ENCODE peak calls at places on chromosome 22, in four cellular contexts. One of them, this sample, is unnamed.

GRCh38 chr22:32700186-32700882 is 101.2 kb upstream of the TIMP3 start:
- DNase-seq in cardiac muscle cell: no peak
- DNase-seq in fibroblast of the aortic adventitia: peak
- DNase-seq in epithelial cell of proximal tubule: no peak
- DNase-seq in this sample: peak

GRCh38 chr22:26762503-26763170 is 105.2 kb downstream of the MIAT start:
- DNase-seq in epithelial cell of proximal tubule: no peak
- DNase-seq in fibroblast of the aortic adventitia: no peak
- DNase-seq in cardiac muscle cell: no peak
- DNase-seq in this sample: peak

GRCh38 chr22:23382796-23383195 is 197.3 kb downstream of the IGLL1 start:
- DNase-seq in epithelial cell of proximal tubule: no peak
- DNase-seq in fibroblast of the aortic adventitia: no peak
- DNase-seq in cardiac muscle cell: no peak
- DNase-seq in this sample: no peak

GRCh38 chr22:17792854-17793434 is 18.7 kb upstream of the BID start:
- DNase-seq in epithelial cell of proximal tubule: no peak
- DNase-seq in cardiac muscle cell: no peak
- DNase-seq in fibroblast of the aortic adventitia: no peak
- DNase-seq in this sample: no peak

GRCh38 chr22:44620129-44620840 is 81.7 kb upstream of the PRR5 start:
- DNase-seq in cardiac muscle cell: peak
- DNase-seq in fibroblast of the aortic adventitia: peak
- DNase-seq in epithelial cell of proximal tubule: no peak
- DNase-seq in this sample: peak

GRCh38 chr22:23220485-23221350 is 40.4 kb downstream of the BCR start:
- DNase-seq in epithelial cell of proximal tubule: no peak
- DNase-seq in cardiac muscle cell: no peak
- DNase-seq in fibroblast of the aortic adventitia: peak
- DNase-seq in this sample: peak

GRCh38 chr22:46672731-46673130 is 52.5 kb downstream of the GRAMD4 start:
- DNase-seq in fibroblast of the aortic adventitia: no peak
- DNase-seq in epithelial cell of proximal tubule: no peak
- DNase-seq in cardiac muscle cell: no peak
- DNase-seq in this sample: no peak

GRCh38 chr22:27541831-27542230 is 259.7 kb downstream of the MN1 start:
- DNase-seq in cardiac muscle cell: no peak
- DNase-seq in epithelial cell of proximal tubule: no peak
- DNase-seq in fibroblast of the aortic adventitia: no peak
- DNase-seq in this sample: no peak

GRCh38 chr22:34294986-34295385 is 374.7 kb upstream of the LARGE1 start:
- DNase-seq in fibroblast of the aortic adventitia: no peak
- DNase-seq in cardiac muscle cell: no peak
- DNase-seq in epithelial cell of proximal tubule: no peak
- DNase-seq in this sample: no peak

GRCh38 chr22:47053013-47053864 is 290.8 kb downstream of the TBC1D22A start:
- DNase-seq in fibroblast of the aortic adventitia: no peak
- DNase-seq in epithelial cell of proximal tubule: no peak
- DNase-seq in cardiac muscle cell: no peak
- DNase-seq in this sample: no peak

GRCh38 chr22:27885977-27886842 is 32.8 kb downstream of the PITPNB start:
- DNase-seq in epithelial cell of proximal tubule: no peak
- DNase-seq in fibroblast of the aortic adventitia: peak
- DNase-seq in cardiac muscle cell: peak
- DNase-seq in this sample: peak

GRCh38 chr22:43742551-43742950 is 69.6 kb downstream of the EFCAB6 start:
- DNase-seq in cardiac muscle cell: no peak
- DNase-seq in epithelial cell of proximal tubule: no peak
- DNase-seq in fibroblast of the aortic adventitia: no peak
- DNase-seq in this sample: no peak

GRCh38 chr22:47071078-47071811 is 308.8 kb downstream of the TBC1D22A start:
- DNase-seq in fibroblast of the aortic adventitia: no peak
- DNase-seq in epithelial cell of proximal tubule: no peak
- DNase-seq in cardiac muscle cell: no peak
- DNase-seq in this sample: no peak

GRCh38 chr22:10741210-10741609 is 4786.8 kb upstream of the OR11H1 start:
- DNase-seq in fibroblast of the aortic adventitia: no peak
- DNase-seq in cardiac muscle cell: no peak
- DNase-seq in epithelial cell of proximal tubule: no peak
- DNase-seq in this sample: no peak

GRCh38 chr22:40477683-40478348 is 107.4 kb downstream of the SGSM3 start:
- DNase-seq in fibroblast of the aortic adventitia: no peak
- DNase-seq in epithelial cell of proximal tubule: no peak
- DNase-seq in cardiac muscle cell: no peak
- DNase-seq in this sample: no peak

GRCh38 chr22:47355776-47356432 is 593.5 kb downstream of the TBC1D22A start:
- DNase-seq in fibroblast of the aortic adventitia: no peak
- DNase-seq in cardiac muscle cell: no peak
- DNase-seq in epithelial cell of proximal tubule: no peak
- DNase-seq in this sample: no peak

GRCh38 chr22:44402196-44403111 is 89.7 kb upstream of the SHISAL1 start:
- DNase-seq in fibroblast of the aortic adventitia: no peak
- DNase-seq in epithelial cell of proximal tubule: no peak
- DNase-seq in cardiac muscle cell: no peak
- DNase-seq in this sample: no peak

GRCh38 chr22:35629406-35630234 is 12.5 kb upstream of the MB start:
- DNase-seq in cardiac muscle cell: peak
- DNase-seq in fibroblast of the aortic adventitia: peak
- DNase-seq in epithelial cell of proximal tubule: peak
- DNase-seq in this sample: peak

GRCh38 chr22:27952091-27952490 is 33.0 kb upstream of the PITPNB start:
- DNase-seq in fibroblast of the aortic adventitia: peak
- DNase-seq in cardiac muscle cell: no peak
- DNase-seq in epithelial cell of proximal tubule: no peak
- DNase-seq in this sample: peak

GRCh38 chr22:25232301-25232700 is 12.9 kb downstream of the CRYBB2 start:
- DNase-seq in fibroblast of the aortic adventitia: peak
- DNase-seq in cardiac muscle cell: no peak
- DNase-seq in epithelial cell of proximal tubule: no peak
- DNase-seq in this sample: peak

GRCh38 chr22:18078329-18079041 is 695 bp downstream of the PEX26 start:
- DNase-seq in epithelial cell of proximal tubule: no peak
- DNase-seq in fibroblast of the aortic adventitia: peak
- DNase-seq in cardiac muscle cell: no peak
- DNase-seq in this sample: peak

GRCh38 chr22:43004362-43005035 is 10.4 kb downstream of the PACSIN2 start:
- DNase-seq in cardiac muscle cell: no peak
- DNase-seq in fibroblast of the aortic adventitia: peak
- DNase-seq in epithelial cell of proximal tubule: no peak
- DNase-seq in this sample: no peak

GRCh38 chr22:46769191-46769675 is 6.8 kb downstream of the TBC1D22A start:
- DNase-seq in fibroblast of the aortic adventitia: no peak
- DNase-seq in cardiac muscle cell: no peak
- DNase-seq in epithelial cell of proximal tubule: no peak
- DNase-seq in this sample: no peak

DNA sequence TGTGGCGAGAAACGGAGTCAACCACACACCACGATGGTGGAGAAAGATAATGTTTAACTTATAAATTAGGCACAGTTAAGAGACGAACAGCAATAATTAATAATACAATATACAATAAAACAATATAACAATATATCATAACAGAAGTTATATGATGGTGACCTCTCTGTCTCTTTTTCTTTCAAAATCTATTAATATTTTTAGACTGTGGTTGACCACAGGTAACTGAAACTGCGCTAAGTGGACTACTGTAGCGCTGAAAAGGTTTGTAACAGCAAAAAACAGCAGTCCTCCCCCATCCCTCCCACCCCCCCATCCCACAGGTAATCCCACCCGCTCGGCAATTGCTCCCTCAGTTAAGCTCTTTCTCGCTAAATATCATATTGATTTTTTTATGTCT is 3.6 kb upstream of the SSTR3 start:
- DNase-seq in epithelial cell of proximal tubule: no peak
- DNase-seq in cardiac muscle cell: no peak
- DNase-seq in fibroblast of the aortic adventitia: no peak
- DNase-seq in this sample: no peak
- TF ChIP-seq CTCF in epithelial cell of proximal tubule: no peak
- TF ChIP-seq CTCF in cardiac muscle cell: no peak
- TF ChIP-seq CTCF in fibroblast of the aortic adventitia: no peak
- TF ChIP-seq CTCF in this sample: no peak

GRCh38 chr22:41488596-41489385 is 19.9 kb downstream of the ACO2 start:
- DNase-seq in fibroblast of the aortic adventitia: no peak
- DNase-seq in epithelial cell of proximal tubule: no peak
- DNase-seq in cardiac muscle cell: no peak
- DNase-seq in this sample: no peak
- H3K4me3 ChIP-seq in fibroblast of the aortic adventitia: no peak
- H3K4me3 ChIP-seq in epithelial cell of proximal tubule: no peak
- H3K4me3 ChIP-seq in cardiac muscle cell: no peak
- H3K4me3 ChIP-seq in this sample: no peak

GRCh38 chr22:39223091-39223710 is 21.6 kb downstream of the PDGFB start:
- DNase-seq in fibroblast of the aortic adventitia: no peak
- DNase-seq in cardiac muscle cell: no peak
- DNase-seq in epithelial cell of proximal tubule: no peak
- DNase-seq in this sample: no peak
- TF ChIP-seq CTCF in fibroblast of the aortic adventitia: no peak
- TF ChIP-seq CTCF in cardiac muscle cell: no peak
- TF ChIP-seq CTCF in epithelial cell of proximal tubule: no peak
- TF ChIP-seq CTCF in this sample: no peak

GRCh38 chr22:31100762-31101525 is 6.4 kb downstream of the SELENOM start:
- DNase-seq in fibroblast of the aortic adventitia: no peak
- DNase-seq in cardiac muscle cell: no peak
- DNase-seq in epithelial cell of proximal tubule: no peak
- DNase-seq in this sample: no peak
- H3K4me3 ChIP-seq in fibroblast of the aortic adventitia: no peak
- H3K4me3 ChIP-seq in cardiac muscle cell: no peak
- H3K4me3 ChIP-seq in epithelial cell of proximal tubule: no peak
- H3K4me3 ChIP-seq in this sample: no peak

GRCh38 chr22:49966716-49967332 is 6.3 kb downstream of the PIM3 start:
- DNase-seq in cardiac muscle cell: peak
- DNase-seq in fibroblast of the aortic adventitia: peak
- DNase-seq in epithelial cell of proximal tubule: no peak
- DNase-seq in this sample: no peak
- TF ChIP-seq CTCF in cardiac muscle cell: no peak
- TF ChIP-seq CTCF in fibroblast of the aortic adventitia: no peak
- TF ChIP-seq CTCF in epithelial cell of proximal tubule: no peak
- TF ChIP-seq CTCF in this sample: no peak

GRCh38 chr22:20024225-20025087 is 3.5 kb downstream of the TANGO2 start:
- DNase-seq in fibroblast of the aortic adventitia: no peak
- DNase-seq in epithelial cell of proximal tubule: no peak
- DNase-seq in cardiac muscle cell: no peak
- DNase-seq in this sample: no peak

GRCh38 chr22:20020533-20021195 is at the start of gene TANGO2:
- DNase-seq in fibroblast of the aortic adventitia: peak
- DNase-seq in epithelial cell of proximal tubule: no peak
- DNase-seq in cardiac muscle cell: peak
- DNase-seq in this sample: peak

GRCh38 chr22:20023214-20023613 is 2.3 kb downstream of the TANGO2 start:
- DNase-seq in cardiac muscle cell: no peak
- DNase-seq in fibroblast of the aortic adventitia: no peak
- DNase-seq in epithelial cell of proximal tubule: no peak
- DNase-seq in this sample: no peak

GRCh38 chr22:20021196-20022181 is 579 bp downstream of the TANGO2 start:
- DNase-seq in cardiac muscle cell: peak
- DNase-seq in fibroblast of the aortic adventitia: peak
- DNase-seq in epithelial cell of proximal tubule: no peak
- DNase-seq in this sample: peak

DNA sequence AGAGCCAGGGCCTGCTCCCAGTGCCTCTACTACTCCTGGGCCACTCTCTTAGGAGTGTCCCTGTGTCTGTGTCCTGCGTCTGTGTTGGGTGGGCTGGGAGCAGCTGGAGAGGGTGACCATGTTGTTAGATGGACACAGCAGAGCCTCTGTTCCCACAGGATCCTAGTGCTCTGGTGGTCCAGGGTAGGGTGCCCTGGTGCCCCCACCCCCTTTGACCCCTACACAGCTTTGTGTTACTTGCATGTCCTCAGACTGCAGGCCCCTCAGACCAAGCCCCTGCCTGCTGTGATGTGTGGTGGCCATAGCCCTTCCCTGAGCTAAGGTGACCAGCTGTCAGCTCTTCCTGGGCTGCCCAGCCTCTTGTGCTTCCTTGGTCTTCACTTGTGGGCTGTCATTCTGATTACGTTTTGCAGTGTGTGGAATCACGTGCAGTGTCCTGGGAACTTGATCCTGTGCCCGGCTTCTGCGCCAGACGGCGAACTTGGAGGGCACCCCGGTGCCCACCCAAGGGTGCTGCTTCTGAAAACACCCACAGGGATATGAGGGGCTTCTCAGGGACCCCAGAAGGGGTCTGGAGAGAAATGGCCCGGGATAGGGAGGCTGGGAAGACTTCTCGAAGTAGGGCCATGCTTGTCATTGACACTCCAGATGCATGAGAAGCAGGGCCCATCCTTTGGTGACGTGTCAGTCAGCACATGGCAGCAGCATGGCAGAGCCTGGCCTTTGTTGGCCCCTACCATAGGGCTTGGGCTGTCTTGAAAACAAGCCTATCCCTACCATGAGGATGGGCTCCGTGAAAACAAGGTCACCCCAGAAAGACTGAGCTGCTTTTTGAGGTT is 1.5 kb downstream of the TANGO2 start:
- DNase-seq in cardiac muscle cell: no peak
- DNase-seq in fibroblast of the aortic adventitia: no peak
- DNase-seq in epithelial cell of proximal tubule: no peak
- DNase-seq in this sample: no peak
- H3K4me3 ChIP-seq in cardiac muscle cell: no peak
- H3K4me3 ChIP-seq in fibroblast of the aortic adventitia: peak
- H3K4me3 ChIP-seq in epithelial cell of proximal tubule: peak
- H3K4me3 ChIP-seq in this sample: no peak

DNA sequence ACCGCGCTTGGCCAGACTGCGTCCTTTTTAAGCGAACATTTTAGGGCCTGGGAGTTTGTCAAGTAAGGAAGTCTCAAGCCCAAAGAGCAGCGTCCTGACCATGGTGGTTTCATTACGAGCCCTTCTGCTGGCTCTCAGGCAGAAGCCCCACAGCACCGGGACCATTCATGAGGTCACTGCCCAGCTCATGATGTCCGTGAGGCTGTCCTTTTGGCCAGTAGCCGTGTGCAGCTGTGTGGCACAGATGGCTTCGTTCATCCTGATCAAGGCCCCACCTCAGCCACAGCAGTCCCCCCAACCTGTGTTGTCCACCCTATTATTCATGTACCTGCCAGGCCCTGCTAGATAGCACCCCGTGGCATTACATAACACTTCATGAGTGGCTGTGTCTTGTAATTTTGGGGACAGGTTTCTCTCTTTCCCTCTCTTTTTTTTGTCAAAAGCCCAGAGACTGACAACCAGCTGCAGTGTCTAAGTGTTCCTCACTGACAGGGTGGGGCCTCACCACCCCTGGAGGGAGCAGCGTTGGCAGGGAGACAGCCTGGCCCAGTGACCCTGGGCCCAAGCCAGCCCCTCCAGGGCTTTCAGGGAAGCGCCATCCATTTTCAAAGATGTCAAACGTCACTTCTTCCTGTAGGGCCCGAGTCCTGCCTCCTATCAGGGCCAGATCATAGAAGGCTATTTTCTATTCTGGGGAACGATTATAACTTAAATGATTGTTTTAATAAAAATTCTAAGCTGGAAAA is 21.8 kb upstream of the CABP7 start:
- DNase-seq in cardiac muscle cell: no peak
- DNase-seq in fibroblast of the aortic adventitia: no peak
- DNase-seq in epithelial cell of proximal tubule: no peak
- DNase-seq in this sample: no peak
- TF ChIP-seq CTCF in cardiac muscle cell: no peak
- TF ChIP-seq CTCF in fibroblast of the aortic adventitia: no peak
- TF ChIP-seq CTCF in epithelial cell of proximal tubule: no peak
- TF ChIP-seq CTCF in this sample: no peak

GRCh38 chr22:36860821-36861659 is at the start of gene NCF4:
- DNase-seq in epithelial cell of proximal tubule: no peak
- DNase-seq in fibroblast of the aortic adventitia: no peak
- DNase-seq in cardiac muscle cell: no peak
- DNase-seq in this sample: no peak
- H3K4me3 ChIP-seq in epithelial cell of proximal tubule: no peak
- H3K4me3 ChIP-seq in fibroblast of the aortic adventitia: no peak
- H3K4me3 ChIP-seq in cardiac muscle cell: no peak
- H3K4me3 ChIP-seq in this sample: no peak